ENCODE peak calls at places on chromosomes 2 and 18, in seven cellular contexts. One of them, this sample, is unnamed.
A peak's percentile ranks its signal among the peaks of the same experiment; 100 is the strongest.

GRCh38 chr2:8584174-8585066 is 97.4 kb upstream of the ID2 start:
- DNase-seq in IMR-90: no peak
- DNase-seq in NT2/D1: no peak
- DNase-seq in SK-N-SH: no peak
- DNase-seq in naive thymus-derived CD4-positive, alpha-beta T cell: no peak
- DNase-seq in PC-9: no peak
- DNase-seq in Panc1: no peak
- DNase-seq in this sample: no peak

GRCh38 chr2:220147186-220147585 is 519.8 kb downstream of the SLC4A3 start:
- DNase-seq in Panc1: no peak
- DNase-seq in NT2/D1: no peak
- DNase-seq in naive thymus-derived CD4-positive, alpha-beta T cell: no peak
- DNase-seq in SK-N-SH: no peak
- DNase-seq in IMR-90: peak; percentile 33
- DNase-seq in PC-9: no peak
- DNase-seq in this sample: no peak

GRCh38 chr2:231614559-231615057 is 21.9 kb downstream of the TEX44 start:
- DNase-seq in PC-9: no peak
- DNase-seq in IMR-90: no peak
- DNase-seq in naive thymus-derived CD4-positive, alpha-beta T cell: no peak
- DNase-seq in Panc1: no peak
- DNase-seq in NT2/D1: no peak
- DNase-seq in SK-N-SH: peak; percentile 69
- DNase-seq in this sample: no peak

GRCh38 chr2:9497017-9497416 is 22.7 kb downstream of the IAH1 start:
- DNase-seq in NT2/D1: no peak
- DNase-seq in IMR-90: no peak
- DNase-seq in Panc1: no peak
- DNase-seq in naive thymus-derived CD4-positive, alpha-beta T cell: no peak
- DNase-seq in PC-9: peak; percentile 72
- DNase-seq in SK-N-SH: no peak
- DNase-seq in this sample: no peak

GRCh38 chr18:50287028-50287440 is 458 bp downstream of the CXXC1 start:
- DNase-seq in SK-N-SH: no peak
- DNase-seq in IMR-90: no peak
- DNase-seq in PC-9: no peak
- DNase-seq in Panc1: no peak
- DNase-seq in naive thymus-derived CD4-positive, alpha-beta T cell: no peak
- DNase-seq in NT2/D1: no peak
- DNase-seq in this sample: no peak

GRCh38 chr18:35352283-35352682 is 8.1 kb upstream of the ZNF24 start:
- DNase-seq in naive thymus-derived CD4-positive, alpha-beta T cell: no peak
- DNase-seq in IMR-90: no peak
- DNase-seq in PC-9: no peak
- DNase-seq in NT2/D1: no peak
- DNase-seq in Panc1: no peak
- DNase-seq in SK-N-SH: no peak
- DNase-seq in this sample: no peak

GRCh38 chr2:239287461-239287860 is 113.4 kb downstream of the HDAC4 start:
- DNase-seq in Panc1: no peak
- DNase-seq in IMR-90: peak; percentile 60
- DNase-seq in PC-9: no peak
- DNase-seq in naive thymus-derived CD4-positive, alpha-beta T cell: no peak
- DNase-seq in NT2/D1: no peak
- DNase-seq in SK-N-SH: no peak
- DNase-seq in this sample: no peak

GRCh38 chr18:731185-731584 is 18.8 kb upstream of the ENOSF1 start:
- DNase-seq in PC-9: no peak
- DNase-seq in NT2/D1: no peak
- DNase-seq in SK-N-SH: no peak
- DNase-seq in naive thymus-derived CD4-positive, alpha-beta T cell: no peak
- DNase-seq in IMR-90: peak; percentile 13
- DNase-seq in Panc1: no peak
- DNase-seq in this sample: no peak

GRCh38 chr2:107757223-107757622 is 69.5 kb upstream of the RGPD4 start:
- DNase-seq in IMR-90: no peak
- DNase-seq in Panc1: no peak
- DNase-seq in PC-9: no peak
- DNase-seq in NT2/D1: no peak
- DNase-seq in naive thymus-derived CD4-positive, alpha-beta T cell: no peak
- DNase-seq in SK-N-SH: no peak
- DNase-seq in this sample: no peak

GRCh38 chr2:1707771-1708351 is 36.5 kb downstream of the PXDN start:
- DNase-seq in NT2/D1: peak; percentile 90
- DNase-seq in IMR-90: peak; percentile 90
- DNase-seq in PC-9: no peak
- DNase-seq in SK-N-SH: peak; percentile 78
- DNase-seq in Panc1: no peak
- DNase-seq in naive thymus-derived CD4-positive, alpha-beta T cell: no peak
- DNase-seq in this sample: no peak

GRCh38 chr2:152335016-152335850 is at the start of gene FMNL2:
- DNase-seq in Panc1: no peak
- DNase-seq in naive thymus-derived CD4-positive, alpha-beta T cell: peak; percentile 12
- DNase-seq in SK-N-SH: peak; percentile 95
- DNase-seq in NT2/D1: peak; percentile 72
- DNase-seq in PC-9: peak; percentile 69
- DNase-seq in IMR-90: peak; percentile 65
- DNase-seq in this sample: peak; percentile 85

GRCh38 chr2:163345795-163346573 is 389.8 kb downstream of the FIGN start:
- DNase-seq in NT2/D1: peak; percentile 46
- DNase-seq in PC-9: no peak
- DNase-seq in IMR-90: peak; percentile 50
- DNase-seq in Panc1: peak; percentile 81
- DNase-seq in naive thymus-derived CD4-positive, alpha-beta T cell: peak; percentile 6
- DNase-seq in SK-N-SH: peak; percentile 49
- DNase-seq in this sample: peak; percentile 82

GRCh38 chr18:34299828-34300227 is 75.1 kb upstream of the NOL4 start:
- DNase-seq in NT2/D1: no peak
- DNase-seq in SK-N-SH: no peak
- DNase-seq in PC-9: no peak
- DNase-seq in Panc1: no peak
- DNase-seq in naive thymus-derived CD4-positive, alpha-beta T cell: no peak
- DNase-seq in IMR-90: no peak
- DNase-seq in this sample: no peak

GRCh38 chr2:44247924-44248323 is 27.4 kb upstream of the SLC3A1 start:
- DNase-seq in naive thymus-derived CD4-positive, alpha-beta T cell: no peak
- DNase-seq in NT2/D1: peak; percentile 36
- DNase-seq in SK-N-SH: no peak
- DNase-seq in PC-9: no peak
- DNase-seq in Panc1: no peak
- DNase-seq in IMR-90: no peak
- DNase-seq in this sample: no peak

GRCh38 chr2:46982356-46983064 is 66.9 kb upstream of the MCFD2 start:
- DNase-seq in NT2/D1: no peak
- DNase-seq in IMR-90: no peak
- DNase-seq in naive thymus-derived CD4-positive, alpha-beta T cell: no peak
- DNase-seq in Panc1: no peak
- DNase-seq in PC-9: no peak
- DNase-seq in SK-N-SH: no peak
- DNase-seq in this sample: no peak

GRCh38 chr18:25517881-25518715 is 166.1 kb upstream of the ZNF521 start:
- DNase-seq in Panc1: no peak
- DNase-seq in naive thymus-derived CD4-positive, alpha-beta T cell: no peak
- DNase-seq in PC-9: no peak
- DNase-seq in NT2/D1: no peak
- DNase-seq in IMR-90: no peak
- DNase-seq in SK-N-SH: no peak
- DNase-seq in this sample: no peak

GRCh38 chr18:47883771-47884413 is 46.6 kb downstream of the SMAD2 start:
- DNase-seq in Panc1: no peak
- DNase-seq in NT2/D1: no peak
- DNase-seq in naive thymus-derived CD4-positive, alpha-beta T cell: no peak
- DNase-seq in SK-N-SH: no peak
- DNase-seq in PC-9: peak; percentile 49
- DNase-seq in IMR-90: peak; percentile 76
- DNase-seq in this sample: no peak

GRCh38 chr2:197201874-197202273 is 108.7 kb downstream of the ANKRD44 start:
- DNase-seq in PC-9: no peak
- DNase-seq in IMR-90: no peak
- DNase-seq in naive thymus-derived CD4-positive, alpha-beta T cell: no peak
- DNase-seq in NT2/D1: no peak
- DNase-seq in SK-N-SH: no peak
- DNase-seq in Panc1: no peak
- DNase-seq in this sample: no peak
- H3K4me1 ChIP-seq in PC-9: no peaks in the 10 kb centered on the region
- H3K4me1 ChIP-seq in IMR-90: peaks cover 9% of the 10 kb centered on the region
- H3K4me1 ChIP-seq in naive thymus-derived CD4-positive, alpha-beta T cell: peaks cover 83% of the 10 kb centered on the region
- H3K4me1 ChIP-seq in NT2/D1: no peaks in the 10 kb centered on the region
- H3K4me1 ChIP-seq in SK-N-SH: peaks cover 34% of the 10 kb centered on the region
- H3K4me1 ChIP-seq in Panc1: no peaks in the 10 kb centered on the region
- H3K4me1 ChIP-seq in this sample: no peaks in the 10 kb centered on the region

DNA sequence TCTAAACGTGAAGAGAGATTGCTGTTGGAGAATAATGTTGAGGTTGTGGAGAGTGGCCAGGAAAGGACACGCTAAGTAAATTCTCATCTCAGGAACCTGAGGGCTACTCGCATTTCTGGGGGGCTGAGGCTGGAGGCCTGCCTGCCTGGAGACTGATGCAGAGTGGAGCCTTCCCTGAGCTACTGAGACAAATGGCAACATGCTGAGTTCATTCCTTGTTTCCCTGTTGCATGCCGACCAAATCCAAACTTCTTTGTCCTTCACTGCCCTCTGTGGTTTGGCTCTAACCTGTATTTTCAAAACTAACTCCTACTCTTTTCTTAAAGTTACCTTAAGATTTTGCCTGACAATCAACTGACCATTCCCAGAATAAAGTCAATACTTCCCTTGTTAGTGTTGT is 1085.4 kb downstream of the SOCS6 start:
- DNase-seq in naive thymus-derived CD4-positive, alpha-beta T cell: no peak
- DNase-seq in NT2/D1: peak; percentile 1
- DNase-seq in Panc1: no peak
- DNase-seq in PC-9: no peak
- DNase-seq in SK-N-SH: no peak
- DNase-seq in IMR-90: no peak
- DNase-seq in this sample: no peak
- H3K9me3 ChIP-seq in naive thymus-derived CD4-positive, alpha-beta T cell: no peaks in the 10 kb centered on the region
- H3K9me3 ChIP-seq in NT2/D1: no peaks in the 10 kb centered on the region
- H3K9me3 ChIP-seq in Panc1: no peaks in the 10 kb centered on the region
- H3K9me3 ChIP-seq in PC-9: no peaks in the 10 kb centered on the region
- H3K9me3 ChIP-seq in SK-N-SH: no peaks in the 10 kb centered on the region
- H3K9me3 ChIP-seq in IMR-90: peaks cover 8% of the 10 kb centered on the region
- H3K9me3 ChIP-seq in this sample: no peaks in the 10 kb centered on the region

GRCh38 chr2:86028763-86029381 is 76.8 kb downstream of the POLR1A start:
- DNase-seq in SK-N-SH: no peak
- DNase-seq in IMR-90: no peak
- DNase-seq in Panc1: no peak
- DNase-seq in naive thymus-derived CD4-positive, alpha-beta T cell: no peak
- DNase-seq in NT2/D1: no peak
- DNase-seq in PC-9: no peak
- DNase-seq in this sample: no peak

GRCh38 chr2:86029873-86030272 is 75.8 kb downstream of the POLR1A start:
- DNase-seq in Panc1: no peak
- DNase-seq in SK-N-SH: no peak
- DNase-seq in PC-9: no peak
- DNase-seq in naive thymus-derived CD4-positive, alpha-beta T cell: no peak
- DNase-seq in NT2/D1: no peak
- DNase-seq in IMR-90: no peak
- DNase-seq in this sample: no peak

GRCh38 chr2:86032861-86033595 is 72.7 kb downstream of the POLR1A start:
- DNase-seq in Panc1: no peak
- DNase-seq in SK-N-SH: no peak
- DNase-seq in NT2/D1: no peak
- DNase-seq in naive thymus-derived CD4-positive, alpha-beta T cell: no peak
- DNase-seq in PC-9: no peak
- DNase-seq in IMR-90: no peak
- DNase-seq in this sample: no peak

GRCh38 chr2:86031606-86032005 is 74.1 kb downstream of the POLR1A start:
- DNase-seq in SK-N-SH: no peak
- DNase-seq in IMR-90: no peak
- DNase-seq in PC-9: no peak
- DNase-seq in naive thymus-derived CD4-positive, alpha-beta T cell: no peak
- DNase-seq in NT2/D1: no peak
- DNase-seq in Panc1: no peak
- DNase-seq in this sample: no peak

GRCh38 chr2:86031151-86031550 is 74.5 kb downstream of the POLR1A start:
- DNase-seq in NT2/D1: no peak
- DNase-seq in SK-N-SH: no peak
- DNase-seq in Panc1: no peak
- DNase-seq in naive thymus-derived CD4-positive, alpha-beta T cell: no peak
- DNase-seq in PC-9: no peak
- DNase-seq in IMR-90: no peak
- DNase-seq in this sample: no peak
- H3K36me3 ChIP-seq in NT2/D1: peaks cover 94% of the 10 kb centered on the region
- H3K36me3 ChIP-seq in SK-N-SH: peaks cover 82% of the 10 kb centered on the region
- H3K36me3 ChIP-seq in Panc1: peaks cover 8% of the 10 kb centered on the region
- H3K36me3 ChIP-seq in naive thymus-derived CD4-positive, alpha-beta T cell: peaks cover 15% of the 10 kb centered on the region
- H3K36me3 ChIP-seq in PC-9: peaks cover 26% of the 10 kb centered on the region
- H3K36me3 ChIP-seq in IMR-90: peaks cover 67% of the 10 kb centered on the region
- H3K36me3 ChIP-seq in this sample: peaks cover 93% of the 10 kb centered on the region

GRCh38 chr2:64819774-64820688 is 166.3 kb upstream of the SERTAD2 start:
- DNase-seq in naive thymus-derived CD4-positive, alpha-beta T cell: peak; percentile 69
- DNase-seq in PC-9: no peak
- DNase-seq in NT2/D1: no peak
- DNase-seq in Panc1: no peak
- DNase-seq in SK-N-SH: no peak
- DNase-seq in IMR-90: no peak
- DNase-seq in this sample: no peak

GRCh38 chr2:64817453-64817852 is 163.7 kb upstream of the SERTAD2 start:
- DNase-seq in SK-N-SH: no peak
- DNase-seq in PC-9: no peak
- DNase-seq in NT2/D1: no peak
- DNase-seq in naive thymus-derived CD4-positive, alpha-beta T cell: no peak
- DNase-seq in IMR-90: no peak
- DNase-seq in Panc1: no peak
- DNase-seq in this sample: no peak

GRCh38 chr2:64819371-64819770 is 165.7 kb upstream of the SERTAD2 start:
- DNase-seq in SK-N-SH: no peak
- DNase-seq in PC-9: no peak
- DNase-seq in IMR-90: no peak
- DNase-seq in Panc1: no peak
- DNase-seq in naive thymus-derived CD4-positive, alpha-beta T cell: no peak
- DNase-seq in NT2/D1: no peak
- DNase-seq in this sample: no peak

GRCh38 chr2:64820901-64821300 is 167.2 kb upstream of the SERTAD2 start:
- DNase-seq in IMR-90: no peak
- DNase-seq in PC-9: no peak
- DNase-seq in NT2/D1: no peak
- DNase-seq in Panc1: no peak
- DNase-seq in naive thymus-derived CD4-positive, alpha-beta T cell: no peak
- DNase-seq in SK-N-SH: no peak
- DNase-seq in this sample: no peak

GRCh38 chr2:64818650-64819032 is 164.9 kb upstream of the SERTAD2 start:
- DNase-seq in NT2/D1: no peak
- DNase-seq in SK-N-SH: no peak
- DNase-seq in PC-9: no peak
- DNase-seq in IMR-90: no peak
- DNase-seq in naive thymus-derived CD4-positive, alpha-beta T cell: no peak
- DNase-seq in Panc1: no peak
- DNase-seq in this sample: no peak
- H3K4me1 ChIP-seq in NT2/D1: peaks cover 10% of the 10 kb centered on the region
- H3K4me1 ChIP-seq in SK-N-SH: peaks cover 3% of the 10 kb centered on the region
- H3K4me1 ChIP-seq in PC-9: peaks cover 43% of the 10 kb centered on the region
- H3K4me1 ChIP-seq in IMR-90: no peaks in the 10 kb centered on the region
- H3K4me1 ChIP-seq in naive thymus-derived CD4-positive, alpha-beta T cell: peaks cover 19% of the 10 kb centered on the region
- H3K4me1 ChIP-seq in Panc1: no peaks in the 10 kb centered on the region
- H3K4me1 ChIP-seq in this sample: no peaks in the 10 kb centered on the region